ENCODE peak calls at places on chromosomes 2 and 18, in eight cellular contexts. One of them, this sample, is unnamed.

GRCh38 chr18:1104265-1104792 is 199.7 kb downstream of the ADCYAP1 start:
- DNase-seq in neural progenitor cell: no peak
- DNase-seq in MM.1S: no peak
- DNase-seq in hepatocyte: no peak
- DNase-seq in OCI-LY7: no peak
- DNase-seq in HCT116: no peak
- DNase-seq in GM23248: peak; percentile 12
- DNase-seq in GM23338: no peak
- DNase-seq in this sample: peak; percentile 64

GRCh38 chr2:110149330-110150220 is 34.0 kb upstream of the MALL start:
- DNase-seq in GM23248: peak; percentile 85
- DNase-seq in neural progenitor cell: no peak
- DNase-seq in OCI-LY7: no peak
- DNase-seq in MM.1S: no peak
- DNase-seq in HCT116: peak; percentile 85
- DNase-seq in GM23338: no peak
- DNase-seq in hepatocyte: no peak
- DNase-seq in this sample: peak; percentile 91

GRCh38 chr2:204664708-204665121 is 119.4 kb downstream of the PARD3B start:
- DNase-seq in HCT116: no peak
- DNase-seq in GM23338: peak; percentile 32
- DNase-seq in hepatocyte: no peak
- DNase-seq in MM.1S: no peak
- DNase-seq in neural progenitor cell: no peak
- DNase-seq in OCI-LY7: no peak
- DNase-seq in GM23248: peak; percentile 69
- DNase-seq in this sample: peak; percentile 67

GRCh38 chr18:3709166-3709565 is 259.2 kb downstream of the TGIF1 start:
- DNase-seq in GM23248: no peak
- DNase-seq in OCI-LY7: no peak
- DNase-seq in HCT116: no peak
- DNase-seq in neural progenitor cell: no peak
- DNase-seq in GM23338: no peak
- DNase-seq in MM.1S: no peak
- DNase-seq in hepatocyte: no peak
- DNase-seq in this sample: no peak

GRCh38 chr2:128494640-128495321 is 176.1 kb upstream of the HS6ST1 start:
- DNase-seq in HCT116: no peak
- DNase-seq in OCI-LY7: no peak
- DNase-seq in hepatocyte: no peak
- DNase-seq in MM.1S: no peak
- DNase-seq in GM23338: no peak
- DNase-seq in neural progenitor cell: no peak
- DNase-seq in GM23248: no peak
- DNase-seq in this sample: no peak

GRCh38 chr2:113117594-113118262 is 9.7 kb upstream of the IL1RN start:
- DNase-seq in HCT116: no peak
- DNase-seq in neural progenitor cell: no peak
- DNase-seq in OCI-LY7: no peak
- DNase-seq in GM23248: peak; percentile 98
- DNase-seq in hepatocyte: peak; percentile 68
- DNase-seq in MM.1S: no peak
- DNase-seq in GM23338: no peak
- DNase-seq in this sample: peak; percentile 96

GRCh38 chr2:26922638-26923466 is 47.6 kb upstream of the MAPRE3 start:
- DNase-seq in MM.1S: peak; percentile 46
- DNase-seq in neural progenitor cell: peak; percentile 82
- DNase-seq in GM23248: peak; percentile 64
- DNase-seq in GM23338: peak; percentile 89
- DNase-seq in HCT116: peak; percentile 47
- DNase-seq in OCI-LY7: peak; percentile 61
- DNase-seq in hepatocyte: peak; percentile 73
- DNase-seq in this sample: peak; percentile 65

GRCh38 chr2:47767880-47768609 is 14.9 kb upstream of the MSH6 start:
- DNase-seq in MM.1S: peak; percentile 43
- DNase-seq in GM23338: peak; percentile 82
- DNase-seq in hepatocyte: peak; percentile 77
- DNase-seq in OCI-LY7: peak; percentile 75
- DNase-seq in HCT116: peak; percentile 43
- DNase-seq in GM23248: peak; percentile 54
- DNase-seq in neural progenitor cell: peak; percentile 78
- DNase-seq in this sample: peak; percentile 66

GRCh38 chr2:120566331-120567035 is 169.2 kb upstream of the GLI2 start:
- DNase-seq in neural progenitor cell: no peak
- DNase-seq in OCI-LY7: no peak
- DNase-seq in GM23248: no peak
- DNase-seq in GM23338: no peak
- DNase-seq in HCT116: no peak
- DNase-seq in hepatocyte: no peak
- DNase-seq in MM.1S: no peak
- DNase-seq in this sample: no peak

GRCh38 chr2:60948926-60949579 is 67.7 kb downstream of the REL start:
- DNase-seq in GM23248: peak; percentile 48
- DNase-seq in GM23338: no peak
- DNase-seq in OCI-LY7: no peak
- DNase-seq in hepatocyte: no peak
- DNase-seq in MM.1S: no peak
- DNase-seq in neural progenitor cell: no peak
- DNase-seq in HCT116: peak; percentile 27
- DNase-seq in this sample: peak; percentile 55

GRCh38 chr2:62406573-62407043 is 99.4 kb downstream of the TMEM17 start:
- DNase-seq in MM.1S: no peak
- DNase-seq in hepatocyte: no peak
- DNase-seq in GM23248: no peak
- DNase-seq in HCT116: no peak
- DNase-seq in neural progenitor cell: no peak
- DNase-seq in GM23338: no peak
- DNase-seq in OCI-LY7: no peak
- DNase-seq in this sample: no peak

GRCh38 chr2:241848761-241849615 is 9.7 kb downstream of the PDCD1 start:
- DNase-seq in GM23248: no peak
- DNase-seq in HCT116: no peak
- DNase-seq in MM.1S: no peak
- DNase-seq in GM23338: no peak
- DNase-seq in OCI-LY7: no peak
- DNase-seq in hepatocyte: no peak
- DNase-seq in neural progenitor cell: no peak
- DNase-seq in this sample: no peak

GRCh38 chr2:241030333-241030680 is 31.9 kb downstream of the SNED1 start:
- DNase-seq in GM23338: no peak
- DNase-seq in GM23248: no peak
- DNase-seq in hepatocyte: no peak
- DNase-seq in OCI-LY7: no peak
- DNase-seq in HCT116: no peak
- DNase-seq in neural progenitor cell: no peak
- DNase-seq in MM.1S: no peak
- DNase-seq in this sample: no peak

GRCh38 chr2:160940699-160941098 is 219.5 kb upstream of the TANK start:
- DNase-seq in HCT116: no peak
- DNase-seq in hepatocyte: no peak
- DNase-seq in GM23248: peak; percentile 36
- DNase-seq in OCI-LY7: no peak
- DNase-seq in GM23338: no peak
- DNase-seq in neural progenitor cell: no peak
- DNase-seq in MM.1S: peak; percentile 90
- DNase-seq in this sample: no peak

GRCh38 chr2:158495175-158495574 is 38.4 kb downstream of the PKP4 start:
- DNase-seq in OCI-LY7: no peak
- DNase-seq in hepatocyte: no peak
- DNase-seq in GM23248: peak; percentile 82
- DNase-seq in HCT116: no peak
- DNase-seq in GM23338: no peak
- DNase-seq in MM.1S: no peak
- DNase-seq in neural progenitor cell: no peak
- DNase-seq in this sample: no peak

GRCh38 chr2:191202881-191203397 is 42.3 kb upstream of the MYO1B start:
- DNase-seq in OCI-LY7: no peak
- DNase-seq in HCT116: no peak
- DNase-seq in hepatocyte: no peak
- DNase-seq in MM.1S: no peak
- DNase-seq in GM23248: peak; percentile 77
- DNase-seq in GM23338: no peak
- DNase-seq in neural progenitor cell: no peak
- DNase-seq in this sample: no peak

GRCh38 chr2:194319222-194319992 is 1337.6 kb upstream of the SLC39A10 start:
- DNase-seq in hepatocyte: no peak
- DNase-seq in GM23338: peak; percentile 67
- DNase-seq in MM.1S: no peak
- DNase-seq in HCT116: peak; percentile 13
- DNase-seq in OCI-LY7: peak; percentile 16
- DNase-seq in neural progenitor cell: peak; percentile 28
- DNase-seq in GM23248: no peak
- DNase-seq in this sample: no peak

GRCh38 chr2:85914916-85915315 is 26.1 kb upstream of the ST3GAL5 start:
- DNase-seq in HCT116: no peak
- DNase-seq in hepatocyte: no peak
- DNase-seq in OCI-LY7: no peak
- DNase-seq in GM23248: no peak
- DNase-seq in GM23338: no peak
- DNase-seq in MM.1S: no peak
- DNase-seq in neural progenitor cell: no peak
- DNase-seq in this sample: no peak

GRCh38 chr2:165198181-165198580 is 5.7 kb downstream of the SCN3A start:
- DNase-seq in GM23248: no peak
- DNase-seq in neural progenitor cell: no peak
- DNase-seq in HCT116: no peak
- DNase-seq in GM23338: no peak
- DNase-seq in hepatocyte: no peak
- DNase-seq in MM.1S: no peak
- DNase-seq in OCI-LY7: no peak
- DNase-seq in this sample: no peak

GRCh38 chr2:147449323-147450080 is 395.3 kb upstream of the ACVR2A start:
- DNase-seq in hepatocyte: peak; percentile 11
- DNase-seq in GM23248: peak; percentile 15
- DNase-seq in OCI-LY7: no peak
- DNase-seq in HCT116: no peak
- DNase-seq in GM23338: peak; percentile 86
- DNase-seq in neural progenitor cell: peak; percentile 76
- DNase-seq in MM.1S: no peak
- DNase-seq in this sample: no peak

DNA sequence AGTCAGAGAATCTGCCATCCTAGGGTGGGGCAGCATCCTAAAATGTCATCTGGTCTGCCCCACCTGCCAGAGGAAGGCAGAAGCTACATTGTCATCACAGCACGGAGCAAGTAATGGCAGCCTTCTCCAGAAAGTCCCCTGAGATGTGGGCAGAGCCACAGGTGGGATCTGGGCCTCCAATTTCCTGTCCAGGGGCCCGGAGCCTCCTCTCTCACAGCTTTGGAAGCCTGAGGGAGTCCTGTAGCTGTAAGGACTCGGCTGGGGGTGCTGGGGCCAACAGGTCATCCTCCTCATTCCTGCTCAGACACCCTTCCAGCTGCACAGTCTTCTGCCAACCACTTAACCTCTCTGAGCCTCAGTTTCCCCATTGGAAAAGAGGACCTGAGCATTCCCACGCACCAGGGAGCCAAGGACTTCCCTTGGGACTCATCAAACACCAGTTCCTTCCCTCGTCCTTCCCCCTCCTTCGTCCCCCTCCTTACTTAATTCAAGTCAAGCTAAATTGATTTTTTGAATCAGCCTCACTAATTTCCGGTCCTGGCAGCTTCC is 48.6 kb upstream of the ID2 start:
- DNase-seq in GM23248: no peak
- DNase-seq in neural progenitor cell: no peak
- DNase-seq in HCT116: no peak
- DNase-seq in OCI-LY7: no peak
- DNase-seq in MM.1S: no peak
- DNase-seq in GM23338: no peak
- DNase-seq in hepatocyte: no peak
- DNase-seq in this sample: no peak
- H3K4me1 ChIP-seq in GM23248: peaks cover 29% of the 10 kb centered on the region
- H3K4me1 ChIP-seq in neural progenitor cell: peaks cover 26% of the 10 kb centered on the region
- H3K4me1 ChIP-seq in HCT116: peaks cover 89% of the 10 kb centered on the region
- H3K4me1 ChIP-seq in OCI-LY7: peaks cover 53% of the 10 kb centered on the region
- H3K4me1 ChIP-seq in MM.1S: no peaks in the 10 kb centered on the region
- H3K4me1 ChIP-seq in GM23338: peaks cover 25% of the 10 kb centered on the region
- H3K4me1 ChIP-seq in hepatocyte: peaks cover 45% of the 10 kb centered on the region
- H3K4me1 ChIP-seq in this sample: peaks cover 6% of the 10 kb centered on the region

GRCh38 chr18:45678850-45679249 is 45.1 kb upstream of the SLC14A1 start:
- DNase-seq in hepatocyte: no peak
- DNase-seq in GM23248: no peak
- DNase-seq in GM23338: no peak
- DNase-seq in MM.1S: no peak
- DNase-seq in neural progenitor cell: no peak
- DNase-seq in HCT116: no peak
- DNase-seq in OCI-LY7: no peak
- DNase-seq in this sample: no peak

GRCh38 chr18:45686892-45687611 is 36.9 kb upstream of the SLC14A1 start:
- DNase-seq in neural progenitor cell: no peak
- DNase-seq in hepatocyte: no peak
- DNase-seq in GM23338: no peak
- DNase-seq in MM.1S: peak; percentile 90
- DNase-seq in OCI-LY7: no peak
- DNase-seq in GM23248: no peak
- DNase-seq in HCT116: no peak
- DNase-seq in this sample: no peak

GRCh38 chr18:45684341-45685115 is 39.5 kb upstream of the SLC14A1 start:
- DNase-seq in OCI-LY7: no peak
- DNase-seq in GM23248: peak; percentile 86
- DNase-seq in MM.1S: no peak
- DNase-seq in GM23338: no peak
- DNase-seq in HCT116: no peak
- DNase-seq in hepatocyte: no peak
- DNase-seq in neural progenitor cell: no peak
- DNase-seq in this sample: no peak

GRCh38 chr18:45677408-45677807 is 46.6 kb upstream of the SLC14A1 start:
- DNase-seq in HCT116: no peak
- DNase-seq in MM.1S: no peak
- DNase-seq in neural progenitor cell: no peak
- DNase-seq in GM23248: no peak
- DNase-seq in hepatocyte: no peak
- DNase-seq in OCI-LY7: no peak
- DNase-seq in GM23338: no peak
- DNase-seq in this sample: no peak

GRCh38 chr18:45682181-45682580 is 41.8 kb upstream of the SLC14A1 start:
- DNase-seq in GM23338: no peak
- DNase-seq in neural progenitor cell: no peak
- DNase-seq in HCT116: no peak
- DNase-seq in GM23248: no peak
- DNase-seq in hepatocyte: no peak
- DNase-seq in OCI-LY7: no peak
- DNase-seq in MM.1S: no peak
- DNase-seq in this sample: no peak
- TF ChIP-seq EZH2phosphoT487 in GM23338: no peak
- TF ChIP-seq EZH2phosphoT487 in neural progenitor cell: no peak
- TF ChIP-seq EZH2phosphoT487 in HCT116: no peak
- TF ChIP-seq EZH2phosphoT487 in GM23248: no peak
- TF ChIP-seq EZH2phosphoT487 in hepatocyte: no peak
- TF ChIP-seq EZH2phosphoT487 in OCI-LY7: no peak
- TF ChIP-seq EZH2phosphoT487 in MM.1S: no peak
- TF ChIP-seq EZH2phosphoT487 in this sample: no peak

GRCh38 chr2:172586255-172586891 is 30.5 kb downstream of the PDK1 start:
- DNase-seq in HCT116: no peak
- DNase-seq in neural progenitor cell: no peak
- DNase-seq in GM23248: no peak
- DNase-seq in MM.1S: no peak
- DNase-seq in hepatocyte: no peak
- DNase-seq in OCI-LY7: no peak
- DNase-seq in GM23338: no peak
- DNase-seq in this sample: no peak
- H3K27ac ChIP-seq in HCT116: no peak overlapping the region
- H3K27ac ChIP-seq in neural progenitor cell: no peak overlapping the region
- H3K27ac ChIP-seq in GM23248: no peak overlapping the region
- H3K27ac ChIP-seq in MM.1S: no peak overlapping the region
- H3K27ac ChIP-seq in hepatocyte: no peak overlapping the region
- H3K27ac ChIP-seq in OCI-LY7: no peak overlapping the region
- H3K27ac ChIP-seq in GM23338: no peak overlapping the region
- H3K27ac ChIP-seq in this sample: no peak overlapping the region

GRCh38 chr2:37649518-37649917 is 21.9 kb downstream of the CDC42EP3 start:
- DNase-seq in HCT116: no peak
- DNase-seq in GM23248: no peak
- DNase-seq in OCI-LY7: no peak
- DNase-seq in MM.1S: no peak
- DNase-seq in neural progenitor cell: no peak
- DNase-seq in hepatocyte: no peak
- DNase-seq in GM23338: no peak
- DNase-seq in this sample: no peak
- H3K4me1 ChIP-seq in HCT116: peaks cover 33% of the 10 kb centered on the region
- H3K4me1 ChIP-seq in GM23248: peaks cover 91% of the 10 kb centered on the region
- H3K4me1 ChIP-seq in OCI-LY7: peaks cover 64% of the 10 kb centered on the region
- H3K4me1 ChIP-seq in MM.1S: peaks cover 63% of the 10 kb centered on the region
- H3K4me1 ChIP-seq in neural progenitor cell: peaks cover 16% of the 10 kb centered on the region
- H3K4me1 ChIP-seq in hepatocyte: peaks cover 7% of the 10 kb centered on the region
- H3K4me1 ChIP-seq in GM23338: peaks cover 26% of the 10 kb centered on the region
- H3K4me1 ChIP-seq in this sample: peaks cover 30% of the 10 kb centered on the region